ENCODE peak calls at places on chromosomes 1 and 21, in five cellular contexts. Q, H, D, A and N are unnamed samples.

GRCh38 chr1:204726478-204726877 is 40.9 kb upstream of the LRRN2 start:
- DNase-seq in Q (no peak), H (peak), D (no peak), A (no peak), N (peak)

GRCh38 chr1:246280551-246280950 is 226.5 kb downstream of the SMYD3 start:
- DNase-seq in Q (peak), H (no peak), D (no peak), A (no peak), N (peak)

GRCh38 chr1:236400061-236400638 is 6.1 kb downstream of the EDARADD start:
- DNase-seq in Q (no peak), H (peak), D (no peak), A (no peak), N (peak)

GRCh38 chr1:211606914-211607751 is 28.2 kb upstream of the SLC30A1 start:
- DNase-seq in Q (no peak), H (no peak), D (peak), A (peak), N (no peak)

GRCh38 chr1:240399381-240399780 is 212.6 kb downstream of the GREM2 start:
- DNase-seq in Q (no peak), H (no peak), D (no peak), A (no peak), N (no peak)

GRCh38 chr21:43934716-43935705 is 70.0 kb downstream of the AGPAT3 start:
- DNase-seq in Q (no peak), H (no peak), D (no peak), A (no peak), N (no peak)

GRCh38 chr1:70487910-70488665 is 77.0 kb downstream of the CTH start:
- DNase-seq in Q (peak), H (peak), D (peak), A (peak), N (peak)

GRCh38 chr1:24175033-24175755 is 11.9 kb downstream of the IFNLR1 start:
- DNase-seq in Q (no peak), H (no peak), D (no peak), A (no peak), N (no peak)

GRCh38 chr1:247906504-247907047 is 11.2 kb downstream of the OR2W3 start:
- DNase-seq in Q (no peak), H (no peak), D (no peak), A (no peak), N (no peak)

GRCh38 chr1:170530972-170531757 is 801 bp upstream of the GORAB start:
- DNase-seq in Q (peak), H (no peak), D (no peak), A (no peak), N (no peak)

GRCh38 chr1:175873290-175873689 is 129.9 kb upstream of the TNR start:
- DNase-seq in Q (no peak), H (no peak), D (peak), A (no peak), N (no peak)

GRCh38 chr1:147586412-147586811 is 45.1 kb downstream of the BCL9 start:
- DNase-seq in Q (no peak), H (peak), D (no peak), A (no peak), N (no peak)
- TF ChIP-seq MAX in Q (no peak), H (no peak), D (no peak), A (no peak), N (no peak)

GRCh38 chr1:56418047-56418680 is 161.2 kb downstream of the PLPP3 start:
- DNase-seq in Q (no peak), H (no peak), D (no peak), A (no peak), N (no peak)
- H3K9ac ChIP-seq in Q (no peak), H (no peak), D (no peak), A (no peak), N (no peak)

GRCh38 chr1:36965301-36966159 is 68.8 kb downstream of the GRIK3 start:
- DNase-seq in Q (no peak), H (no peak), D (no peak), A (no peak), N (no peak)
- TF ChIP-seq TAF1 in Q (no peak), H (no peak), D (no peak), A (no peak), N (no peak)

GRCh38 chr1:167749741-167750140 is 28.0 kb downstream of the MPZL1 start:
- DNase-seq in Q (no peak), H (no peak), D (no peak), A (no peak), N (peak)
- TF ChIP-seq MAX in Q (no peak), H (no peak), D (no peak), A (no peak), N (no peak)

DNA sequence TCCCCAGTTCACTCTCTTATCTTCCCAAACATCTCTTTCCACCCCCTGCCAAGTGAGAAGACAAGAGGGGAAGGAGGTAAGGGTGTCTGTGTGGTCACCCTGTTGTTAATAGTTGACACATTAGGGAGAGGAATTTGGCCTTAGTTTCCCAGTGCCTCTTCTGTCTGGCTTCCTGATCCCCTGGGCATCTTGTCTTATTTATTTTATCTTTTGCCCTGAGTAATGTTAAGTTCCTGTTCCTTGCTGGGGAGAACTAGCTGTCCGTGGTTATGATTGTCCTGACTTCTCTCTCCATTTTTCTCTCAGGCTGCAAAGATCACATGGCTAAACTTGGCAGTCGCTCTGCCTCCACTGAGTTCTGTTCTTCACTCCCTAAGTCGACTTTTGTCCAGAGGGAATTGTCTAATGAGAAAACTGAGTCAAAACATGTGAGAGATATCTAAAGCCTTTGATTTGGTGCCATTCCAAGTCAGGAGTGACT is 157.1 kb upstream of the SYT6 start:
- DNase-seq in Q (no peak), H (no peak), D (no peak), A (no peak), N (no peak)
- H3K9ac ChIP-seq in Q (no peak), H (no peak), D (no peak), A (no peak), N (no peak)

GRCh38 chr1:32769524-32770220 is 47.5 kb downstream of the YARS1 start:
- DNase-seq in Q (no peak), H (no peak), D (no peak), A (peak), N (no peak)
- TF ChIP-seq TAF1 in Q (no peak), H (no peak), D (no peak), A (no peak), N (no peak)